ENCODE peak calls at places on chromosomes 3 and 15, in seven cellular contexts. N, H, Z, A, I, P and E are unnamed samples.

GRCh38 chr15:77905301-77905920 is 172.1 kb downstream of the TBC1D2B start:
- DNase-seq in N (no peak), H (peak), Z (no peak), A (no peak), I (no peak), P (no peak), E (no peak)

GRCh38 chr3:157586293-157586692 is 83.1 kb upstream of the VEPH1 start:
- DNase-seq in N (no peak), H (no peak), Z (no peak), A (no peak), I (no peak), P (no peak), E (no peak)

GRCh38 chr15:67196222-67196621 is 58.2 kb downstream of the AAGAB start:
- DNase-seq in N (no peak), H (no peak), Z (peak), A (no peak), I (no peak), P (no peak), E (no peak)

GRCh38 chr3:33331414-33331813 is 54.2 kb downstream of the FBXL2 start:
- DNase-seq in N (peak), H (no peak), Z (peak), A (peak), I (no peak), P (no peak), E (peak)

GRCh38 chr15:57340673-57341259 is 35.5 kb upstream of the CGNL1 start:
- DNase-seq in N (no peak), H (peak), Z (peak), A (no peak), I (peak), P (no peak), E (peak)

GRCh38 chr15:34056921-34057320 is 17.9 kb upstream of the AVEN start:
- DNase-seq in N (no peak), H (no peak), Z (no peak), A (no peak), I (no peak), P (no peak), E (no peak)

GRCh38 chr3:156657862-156658731 is 16.3 kb upstream of the TIPARP start:
- DNase-seq in N (no peak), H (no peak), Z (no peak), A (no peak), I (no peak), P (no peak), E (no peak)

GRCh38 chr3:173396191-173397041 is 1.1 kb upstream of the NLGN1 start:
- DNase-seq in N (no peak), H (no peak), Z (peak), A (no peak), I (peak), P (no peak), E (peak)

GRCh38 chr3:80192871-80193270 is 425.1 kb upstream of the ROBO1 start:
- DNase-seq in N (no peak), H (no peak), Z (no peak), A (no peak), I (peak), P (no peak), E (peak)

GRCh38 chr15:42724276-42724675 is 12.7 kb downstream of the CDAN1 start:
- DNase-seq in N (no peak), H (no peak), Z (no peak), A (no peak), I (no peak), P (no peak), E (no peak)

GRCh38 chr3:40801276-40801675 is 276.5 kb downstream of the ZNF621 start:
- DNase-seq in N (no peak), H (no peak), Z (no peak), A (no peak), I (peak), P (no peak), E (peak)

GRCh38 chr3:124552224-124552623 is 178.0 kb upstream of the UMPS start:
- DNase-seq in N (no peak), H (no peak), Z (no peak), A (no peak), I (peak), P (no peak), E (no peak)

GRCh38 chr15:99110581-99111320 is 5.9 kb downstream of the SYNM start:
- DNase-seq in N (no peak), H (no peak), Z (peak), A (no peak), I (no peak), P (no peak), E (peak)

GRCh38 chr3:66498718-66499611 is 1.9 kb downstream of the LRIG1 start:
- DNase-seq in N (no peak), H (peak), Z (no peak), A (no peak), I (no peak), P (no peak), E (no peak)

GRCh38 chr3:66497982-66498671 is 2.7 kb downstream of the LRIG1 start:
- DNase-seq in N (no peak), H (no peak), Z (no peak), A (no peak), I (no peak), P (no peak), E (no peak)

GRCh38 chr3:66496731-66497130 is 4.1 kb downstream of the LRIG1 start:
- DNase-seq in N (no peak), H (no peak), Z (no peak), A (no peak), I (no peak), P (no peak), E (no peak)

GRCh38 chr3:66495633-66496032 is 5.2 kb downstream of the LRIG1 start:
- DNase-seq in N (no peak), H (no peak), Z (no peak), A (no peak), I (no peak), P (no peak), E (no peak)

DNA sequence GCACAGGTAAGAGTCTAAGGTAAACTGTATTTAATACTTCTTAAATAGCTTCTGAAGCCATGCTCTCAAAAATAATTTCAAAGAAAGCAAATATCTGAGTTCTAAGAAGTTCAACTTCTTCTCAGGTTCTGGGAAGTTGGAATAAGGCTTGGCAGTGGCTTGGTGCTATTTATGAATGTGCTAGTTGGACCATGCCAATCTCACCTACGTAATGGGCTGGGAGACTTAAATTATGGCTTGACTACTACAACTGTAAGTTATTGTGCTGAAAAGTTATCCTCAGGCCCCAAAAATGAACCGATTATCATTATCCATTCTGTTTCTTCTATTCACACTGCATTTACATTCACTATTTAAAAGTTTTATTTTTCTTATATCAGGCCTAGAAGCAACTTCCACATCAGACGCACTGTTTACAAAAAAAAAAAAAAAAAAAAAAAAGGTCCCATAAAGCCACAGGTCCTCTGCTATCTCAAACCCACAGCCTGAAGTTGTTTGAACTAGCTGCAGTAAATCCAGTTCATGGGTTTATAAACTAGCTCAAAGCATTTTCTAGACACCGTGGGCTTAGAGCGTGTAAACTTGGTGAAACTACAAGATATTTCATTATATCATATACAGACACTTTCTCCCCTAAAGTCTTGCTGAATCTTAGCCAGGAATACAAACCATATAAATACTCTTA is 3.4 kb downstream of the LRIG1 start:
- DNase-seq in N (no peak), H (no peak), Z (no peak), A (no peak), I (no peak), P (no peak), E (no peak)
- H3K4me3 ChIP-seq in N (no peak), H (peak), Z (no peak), A (no peak), I (no peak), P (peak), E (no peak)

GRCh38 chr3:72891053-72891855 is 3.4 kb downstream of the GXYLT2 start:
- DNase-seq in N (peak), H (no peak), Z (peak), A (peak), I (peak), P (no peak), E (peak)

GRCh38 chr3:72890166-72890925 is 2.5 kb downstream of the GXYLT2 start:
- DNase-seq in N (no peak), H (no peak), Z (peak), A (no peak), I (peak), P (no peak), E (no peak)

GRCh38 chr3:72892081-72892763 is 4.4 kb downstream of the GXYLT2 start:
- DNase-seq in N (peak), H (no peak), Z (peak), A (peak), I (peak), P (no peak), E (peak)

GRCh38 chr3:72894941-72895552 is 7.2 kb downstream of the GXYLT2 start:
- DNase-seq in N (no peak), H (no peak), Z (no peak), A (no peak), I (no peak), P (no peak), E (no peak)

DNA sequence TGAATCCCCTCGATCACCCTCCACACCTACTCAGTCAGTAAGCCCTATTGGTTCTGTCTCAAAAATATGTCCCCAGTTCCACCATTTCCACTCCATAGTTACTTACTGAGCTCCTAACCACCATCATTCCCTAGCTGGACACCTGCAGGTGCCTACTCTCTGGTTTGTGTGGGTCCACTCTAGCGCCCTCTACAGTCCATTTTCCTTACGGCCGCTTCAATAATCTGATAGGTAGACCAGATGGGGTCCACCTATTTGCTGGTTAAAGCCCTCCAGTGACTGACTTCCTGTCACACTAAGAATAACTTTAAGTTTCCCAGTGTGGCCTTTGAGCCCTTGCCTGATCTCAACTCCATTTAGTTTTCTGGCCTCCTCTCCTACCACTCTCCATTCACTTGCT is 5.0 kb downstream of the GXYLT2 start:
- DNase-seq in N (no peak), H (no peak), Z (peak), A (no peak), I (no peak), P (no peak), E (peak)
- TF ChIP-seq CTCF in N (peak), H (no peak), Z (peak), A (peak), I (no peak), P (no peak), E (peak)

DNA sequence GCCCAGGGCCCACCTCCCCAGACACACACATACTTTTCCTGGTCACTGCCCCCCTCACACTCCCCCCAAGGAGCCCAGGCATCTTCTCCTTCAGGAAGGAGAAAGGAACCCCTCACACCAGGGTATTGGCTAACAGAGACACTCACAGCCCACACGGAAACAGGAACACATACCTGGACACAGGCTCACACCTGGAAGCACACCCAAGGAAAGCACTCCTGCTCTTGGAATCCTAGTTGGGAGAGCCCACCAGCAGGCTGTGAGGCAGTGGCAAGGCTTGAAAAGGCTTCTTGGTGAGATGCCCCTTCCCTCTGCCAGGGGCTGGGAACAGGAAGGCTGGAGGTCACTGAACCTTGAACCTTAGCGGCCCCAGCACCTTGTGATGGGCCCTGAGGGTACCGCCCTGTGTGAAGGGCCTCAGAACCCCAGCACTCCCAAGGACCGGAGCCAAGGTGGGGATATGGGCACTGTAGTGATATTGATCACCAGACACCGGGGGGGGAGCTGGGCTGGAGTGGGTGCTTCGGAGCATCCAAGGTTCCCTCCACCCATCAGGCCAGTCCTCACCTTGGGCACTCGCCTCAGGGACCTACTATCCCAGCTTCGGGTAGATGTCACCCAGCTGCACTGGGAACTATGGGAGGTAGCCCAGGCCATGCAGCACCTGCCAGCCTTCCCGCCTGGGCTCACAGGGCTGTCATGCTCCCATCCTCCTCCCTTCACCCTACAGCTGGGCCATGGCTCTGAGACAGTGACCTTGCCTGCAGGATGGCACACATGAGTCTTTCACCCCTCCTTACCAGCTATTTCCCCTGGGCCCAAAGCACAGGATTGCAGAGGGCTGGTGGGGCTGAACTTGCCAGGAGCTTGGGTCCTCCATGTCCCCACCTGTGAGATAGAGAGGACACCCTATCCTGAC is 16.4 kb downstream of the MYL3 start:
- DNase-seq in N (no peak), H (no peak), Z (no peak), A (no peak), I (no peak), P (no peak), E (no peak)
- H3K4me3 ChIP-seq in N (peak), H (peak), Z (no peak), A (peak), I (no peak), P (peak), E (peak)

GRCh38 chr3:25840099-25840498 is 50.2 kb downstream of the OXSM start:
- DNase-seq in N (no peak), H (no peak), Z (no peak), A (no peak), I (no peak), P (no peak), E (no peak)

GRCh38 chr3:25849101-25849500 is 59.2 kb downstream of the OXSM start:
- DNase-seq in N (no peak), H (no peak), Z (no peak), A (no peak), I (no peak), P (no peak), E (no peak)

GRCh38 chr3:25846282-25846681 is 56.4 kb downstream of the OXSM start:
- DNase-seq in N (no peak), H (no peak), Z (no peak), A (no peak), I (no peak), P (no peak), E (no peak)

GRCh38 chr3:25843332-25843731 is 53.4 kb downstream of the OXSM start:
- DNase-seq in N (no peak), H (no peak), Z (peak), A (no peak), I (peak), P (no peak), E (no peak)
- TF ChIP-seq CTCF in N (no peak), H (no peak), Z (no peak), A (no peak), I (no peak), P (peak), E (no peak)

DNA sequence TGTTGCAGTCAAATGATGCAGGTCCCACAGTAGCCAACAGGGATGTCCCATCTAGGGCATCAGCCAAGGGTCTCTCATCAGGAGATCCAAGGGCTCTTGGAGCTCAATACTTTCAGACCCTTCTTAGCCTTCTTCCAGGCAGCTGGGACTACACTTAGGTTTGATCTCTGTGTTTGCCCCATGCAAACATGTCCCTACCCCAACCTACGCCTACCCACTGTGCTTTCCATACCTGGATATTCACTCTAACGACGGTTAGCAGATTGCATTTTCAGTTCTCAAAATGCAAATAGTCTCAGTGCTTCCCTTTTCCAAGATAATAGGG is 837 bp upstream of the CEP70 start:
- DNase-seq in N (no peak), H (no peak), Z (no peak), A (no peak), I (no peak), P (no peak), E (no peak)
- H3K4me3 ChIP-seq in N (no peak), H (peak), Z (no peak), A (no peak), I (peak), P (peak), E (peak)

DNA sequence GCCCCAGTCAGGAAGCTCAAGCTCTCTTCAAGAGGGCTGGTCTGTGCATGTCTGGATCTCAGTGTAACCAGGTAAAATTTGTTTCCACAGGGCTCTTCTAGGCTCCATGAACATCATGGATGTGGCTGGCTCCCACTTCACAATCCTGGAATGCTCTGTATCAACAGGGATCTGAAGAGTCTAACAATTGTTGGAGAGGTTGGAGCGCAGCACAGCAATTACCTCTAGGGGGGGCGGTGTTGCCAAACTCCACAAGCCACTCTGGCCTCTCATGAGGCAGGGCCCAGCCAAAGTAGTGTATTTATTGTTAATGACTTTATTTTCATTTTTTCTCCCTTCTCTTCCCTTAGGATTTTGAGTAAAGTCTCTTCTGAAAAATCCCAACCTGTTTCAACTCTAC is 6.1 kb upstream of the EIF2B5 start:
- DNase-seq in N (no peak), H (no peak), Z (peak), A (no peak), I (peak), P (no peak), E (peak)
- TF ChIP-seq CTCF in N (peak), H (no peak), Z (peak), A (peak), I (peak), P (no peak), E (peak)

GRCh38 chr3:57142335-57142734 is 22.8 kb downstream of the IL17RD start:
- DNase-seq in N (no peak), H (no peak), Z (no peak), A (no peak), I (no peak), P (no peak), E (no peak)

GRCh38 chr3:57143886-57144459 is 21.2 kb downstream of the IL17RD start:
- DNase-seq in N (no peak), H (no peak), Z (no peak), A (no peak), I (no peak), P (no peak), E (no peak)

GRCh38 chr3:57144952-57145351 is 20.2 kb downstream of the IL17RD start:
- DNase-seq in N (no peak), H (no peak), Z (no peak), A (no peak), I (no peak), P (no peak), E (no peak)

GRCh38 chr3:57141719-57142118 is 23.4 kb downstream of the IL17RD start:
- DNase-seq in N (no peak), H (no peak), Z (peak), A (no peak), I (no peak), P (no peak), E (no peak)

DNA sequence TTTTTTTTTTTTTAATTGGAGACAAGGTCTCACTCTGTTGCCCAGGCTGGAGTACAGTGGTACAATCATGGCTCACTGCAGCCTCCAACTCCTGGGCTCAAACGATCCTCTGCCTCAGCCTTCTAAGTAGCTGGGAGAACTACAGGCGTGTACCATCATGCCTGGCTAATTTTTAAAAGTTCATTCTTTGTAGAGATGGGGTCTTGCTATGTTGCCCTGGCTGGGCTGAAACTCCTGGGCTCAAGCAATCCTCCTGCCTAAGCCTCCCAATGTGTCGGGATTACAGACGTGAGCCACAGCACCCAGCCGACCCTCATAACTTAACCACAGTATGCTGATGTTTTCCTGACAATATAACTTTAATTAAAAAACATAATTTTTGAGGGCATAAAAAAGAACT is 24.3 kb downstream of the IL17RD start:
- DNase-seq in N (no peak), H (no peak), Z (no peak), A (no peak), I (no peak), P (no peak), E (no peak)
- H3K4me3 ChIP-seq in N (no peak), H (no peak), Z (no peak), A (no peak), I (no peak), P (no peak), E (no peak)

GRCh38 chr15:70265466-70265978 is 167.8 kb upstream of the TLE3 start:
- DNase-seq in N (no peak), H (no peak), Z (no peak), A (no peak), I (no peak), P (no peak), E (no peak)
- TF ChIP-seq CTCF in N (peak), H (no peak), Z (no peak), A (peak), I (peak), P (no peak), E (peak)

DNA sequence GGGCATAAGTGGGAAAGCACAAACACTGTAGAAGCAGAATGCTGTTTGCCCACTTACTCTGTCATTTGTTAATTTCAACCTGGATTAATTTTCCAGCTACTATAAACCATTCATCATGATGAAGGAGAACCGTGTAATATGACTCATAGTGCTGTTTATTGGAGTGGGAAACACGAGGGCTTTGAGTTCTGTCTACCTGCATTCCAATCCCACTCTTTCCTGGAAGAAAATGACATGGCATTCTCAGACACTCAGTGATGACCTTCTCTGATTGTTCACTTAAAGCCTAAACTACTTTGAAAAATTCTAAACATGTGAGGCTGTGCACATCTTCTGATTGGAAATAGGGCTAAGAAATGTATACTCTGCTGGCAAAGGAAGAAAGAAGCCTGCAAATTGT is 826.7 kb downstream of the AGBL1 start:
- DNase-seq in N (no peak), H (no peak), Z (no peak), A (no peak), I (peak), P (no peak), E (no peak)
- H3K4me3 ChIP-seq in N (no peak), H (no peak), Z (no peak), A (no peak), I (no peak), P (no peak), E (no peak)